ENCODE peak calls at places on chromosomes 16 and 17, in ten cellular contexts. E is NCI-H2081; V is PC-3; F is effector memory CD4-positive, alpha-beta T cell; Z is A549; R is lower leg skin; J is NCI-H460; N is neural progenitor cell; P is IMR-90; B is NCI-H1105. D is an unnamed sample.

GRCh38 chr16:15775209-15775608 is 81.6 kb downstream of the MYH11 start:
- DNase-seq in E (no peak), V (peak), F (no peak), Z (peak), R (no peak), J (no peak), N (no peak), P (peak), B (no peak), D (peak)

GRCh38 chr16:30659507-30660423 is 1.5 kb downstream of the FBRS start:
- DNase-seq in E (no peak), V (no peak), F (peak), Z (no peak), R (no peak), J (no peak), N (peak), P (no peak), B (no peak), D (peak)

GRCh38 chr17:80997471-80998387 is 6.1 kb downstream of the CHMP6 start:
- DNase-seq in E (no peak), V (peak), F (no peak), Z (no peak), R (peak), J (no peak), N (no peak), P (no peak), B (no peak), D (no peak)

GRCh38 chr16:72530434-72530833 is 358.5 kb upstream of the PMFBP1 start:
- DNase-seq in E (no peak), V (peak), F (no peak), Z (no peak), R (no peak), J (peak), N (no peak), P (peak), B (no peak), D (peak)

GRCh38 chr16:70267516-70267915 is 15.8 kb upstream of the EXOSC6 start:
- DNase-seq in E (peak), V (peak), F (no peak), Z (peak), R (no peak), J (peak), N (peak), P (peak), B (no peak), D (peak)

GRCh38 chr17:61235821-61236197 is 163.8 kb upstream of the TBX2 start:
- DNase-seq in E (no peak), V (no peak), F (no peak), Z (no peak), R (no peak), J (no peak), N (peak), P (peak), B (no peak), D (peak)

GRCh38 chr17:50147841-50148225 is 2.6 kb downstream of the PPP1R9B start:
- DNase-seq in E (no peak), V (no peak), F (no peak), Z (no peak), R (no peak), J (no peak), N (no peak), P (no peak), B (no peak), D (no peak)

GRCh38 chr17:8444506-8444905 is 8.8 kb downstream of the NDEL1 start:
- DNase-seq in E (no peak), V (no peak), F (no peak), Z (no peak), R (no peak), J (no peak), N (no peak), P (no peak), B (no peak), D (no peak)

GRCh38 chr17:43169561-43170139 is 1.4 kb upstream of the NBR1 start:
- DNase-seq in E (peak), V (peak), F (no peak), Z (peak), R (peak), J (no peak), N (peak), P (peak), B (peak), D (peak)

GRCh38 chr17:36124879-36125824 is 21.5 kb downstream of the CCL4 start:
- DNase-seq in E (no peak), V (no peak), F (no peak), Z (no peak), R (peak), J (no peak), N (peak), P (no peak), B (no peak), D (peak)

GRCh38 chr17:76250141-76250540 is 9.8 kb upstream of the RNF157 start:
- DNase-seq in E (no peak), V (no peak), F (no peak), Z (no peak), R (peak), J (no peak), N (no peak), P (no peak), B (no peak), D (no peak)

GRCh38 chr16:59905131-59905530 is 1171.0 kb upstream of the GOT2 start:
- DNase-seq in E (no peak), V (peak), F (no peak), Z (no peak), R (no peak), J (no peak), N (no peak), P (no peak), B (no peak), D (no peak)

GRCh38 chr17:1639549-1639948 is 6.0 kb downstream of the SCARF1 start:
- DNase-seq in E (no peak), V (no peak), F (no peak), Z (no peak), R (no peak), J (no peak), N (peak), P (no peak), B (no peak), D (peak)

GRCh38 chr17:17088104-17088485 is 45.8 kb downstream of the MPRIP start:
- DNase-seq in E (no peak), V (no peak), F (no peak), Z (no peak), R (peak), J (no peak), N (no peak), P (no peak), B (no peak), D (no peak)

GRCh38 chr16:7313170-7313569 is 19.5 kb upstream of the RBFOX1 start:
- DNase-seq in E (peak), V (peak), F (no peak), Z (no peak), R (no peak), J (no peak), N (peak), P (no peak), B (no peak), D (peak)

GRCh38 chr16:80824623-80825364 is 20.4 kb upstream of the CDYL2 start:
- DNase-seq in E (no peak), V (peak), F (no peak), Z (peak), R (no peak), J (peak), N (peak), P (peak), B (no peak), D (peak)

GRCh38 chr17:59534583-59534982 is 30.8 kb upstream of the DHX40 start:
- DNase-seq in E (no peak), V (peak), F (no peak), Z (peak), R (no peak), J (no peak), N (peak), P (no peak), B (no peak), D (peak)

GRCh38 chr17:19717411-19717908 is 1.1 kb upstream of the SLC47A2 start:
- DNase-seq in E (no peak), V (no peak), F (no peak), Z (no peak), R (no peak), J (no peak), N (no peak), P (no peak), B (no peak), D (no peak)

GRCh38 chr17:7929158-7930029 is at the start of gene KCNAB3:
- DNase-seq in E (peak), V (no peak), F (no peak), Z (peak), R (no peak), J (no peak), N (peak), P (peak), B (no peak), D (no peak)

GRCh38 chr16:66036775-66037715 is 329.4 kb upstream of the CDH5 start:
- DNase-seq in E (no peak), V (no peak), F (no peak), Z (no peak), R (peak), J (no peak), N (no peak), P (no peak), B (no peak), D (peak)

D was measured in T47D.